ENCODE peak calls at places on chromosomes 11 and 22, in four cellular contexts. One of them, this sample, is unnamed.

GRCh38 chr11:35463211-35463810 is 44.0 kb upstream of the SLC1A2 start:
- DNase-seq in AG08396: no peak
- DNase-seq in KBM-7: no peak
- DNase-seq in hippocampal formation: no peak
- DNase-seq in this sample: no peak

GRCh38 chr11:106608677-106609076 is 409.6 kb downstream of the GUCY1A2 start:
- DNase-seq in KBM-7: no peak
- DNase-seq in hippocampal formation: no peak
- DNase-seq in AG08396: no peak
- DNase-seq in this sample: peak; percentile 21

GRCh38 chr11:65872555-65873279 is at the start of gene EFEMP2:
- DNase-seq in hippocampal formation: no peak
- DNase-seq in AG08396: peak; percentile 68
- DNase-seq in KBM-7: no peak
- DNase-seq in this sample: peak; percentile 54

GRCh38 chr11:63687845-63688244 is 6.5 kb downstream of the RTN3 start:
- DNase-seq in AG08396: no peak
- DNase-seq in KBM-7: no peak
- DNase-seq in hippocampal formation: no peak
- DNase-seq in this sample: no peak

GRCh38 chr11:62142921-62143320 is 19.1 kb downstream of the INCENP start:
- DNase-seq in AG08396: no peak
- DNase-seq in hippocampal formation: peak; percentile 12
- DNase-seq in KBM-7: no peak
- DNase-seq in this sample: no peak

GRCh38 chr11:118232659-118233058 is 7.8 kb upstream of the JAML start:
- DNase-seq in hippocampal formation: no peak
- DNase-seq in KBM-7: no peak
- DNase-seq in AG08396: no peak
- DNase-seq in this sample: no peak

GRCh38 chr22:49959782-49960158 is 802 bp upstream of the PIM3 start:
- DNase-seq in hippocampal formation: peak; percentile 67
- DNase-seq in KBM-7: no peak
- DNase-seq in AG08396: peak; percentile 65
- DNase-seq in this sample: no peak

GRCh38 chr11:17558916-17559315 is 11.9 kb downstream of the OTOG start:
- DNase-seq in hippocampal formation: no peak
- DNase-seq in KBM-7: no peak
- DNase-seq in AG08396: no peak
- DNase-seq in this sample: no peak

GRCh38 chr11:92211576-92212167 is 12.9 kb upstream of the FAT3 start:
- DNase-seq in KBM-7: no peak
- DNase-seq in AG08396: peak; percentile 59
- DNase-seq in hippocampal formation: no peak
- DNase-seq in this sample: peak; percentile 62

GRCh38 chr11:123429851-123430735 is at the start of gene GRAMD1B:
- DNase-seq in AG08396: peak; percentile 75
- DNase-seq in hippocampal formation: no peak
- DNase-seq in KBM-7: peak; percentile 87
- DNase-seq in this sample: peak; percentile 92

GRCh38 chr11:123020968-123021367 is 39.3 kb upstream of the BSX start:
- DNase-seq in KBM-7: peak; percentile 84
- DNase-seq in AG08396: peak; percentile 68
- DNase-seq in hippocampal formation: no peak
- DNase-seq in this sample: peak; percentile 81

GRCh38 chr11:126515501-126515900 is 160.0 kb downstream of the ST3GAL4 start:
- DNase-seq in KBM-7: no peak
- DNase-seq in AG08396: no peak
- DNase-seq in hippocampal formation: no peak
- DNase-seq in this sample: no peak

GRCh38 chr11:69416123-69416475 is 65.4 kb upstream of the LINC01488 start:
- DNase-seq in hippocampal formation: no peak
- DNase-seq in AG08396: no peak
- DNase-seq in KBM-7: no peak
- DNase-seq in this sample: no peak

GRCh38 chr11:78459738-78460137 is 42.1 kb upstream of the GAB2 start:
- DNase-seq in hippocampal formation: no peak
- DNase-seq in KBM-7: no peak
- DNase-seq in AG08396: no peak
- DNase-seq in this sample: no peak